ENCODE peak calls at places on chromosome 13, in four cellular contexts. One of them, this sample, is unnamed.

GRCh38 chr13:66076417-66076816 is 1153.7 kb downstream of the PCDH9 start:
- DNase-seq in endothelial cell of umbilical vein: no peak
- DNase-seq in HCT116: no peak
- DNase-seq in upper lobe of left lung: no peak
- DNase-seq in this sample: no peak

GRCh38 chr13:24396821-24397220 is 87.4 kb downstream of the C1QTNF9 start:
- DNase-seq in upper lobe of left lung: no peak
- DNase-seq in HCT116: no peak
- DNase-seq in endothelial cell of umbilical vein: no peak
- DNase-seq in this sample: no peak

GRCh38 chr13:111505175-111505777 is 184.8 kb downstream of the TEX29 start:
- DNase-seq in upper lobe of left lung: no peak
- DNase-seq in endothelial cell of umbilical vein: no peak
- DNase-seq in HCT116: peak; percentile 33
- DNase-seq in this sample: peak; percentile 25

GRCh38 chr13:77637583-77637982 is 59.9 kb upstream of the SLAIN1 start:
- DNase-seq in endothelial cell of umbilical vein: no peak
- DNase-seq in HCT116: no peak
- DNase-seq in upper lobe of left lung: no peak
- DNase-seq in this sample: no peak

GRCh38 chr13:105464249-105464648 is 1071.2 kb downstream of the EFNB2 start:
- DNase-seq in HCT116: no peak
- DNase-seq in endothelial cell of umbilical vein: no peak
- DNase-seq in upper lobe of left lung: no peak
- DNase-seq in this sample: no peak

GRCh38 chr13:109412232-109412935 is 374.0 kb downstream of the IRS2 start:
- DNase-seq in upper lobe of left lung: peak; percentile 48
- DNase-seq in endothelial cell of umbilical vein: peak; percentile 5
- DNase-seq in HCT116: peak; percentile 18
- DNase-seq in this sample: peak; percentile 34

GRCh38 chr13:23160241-23161175 is 20.3 kb upstream of the SGCG start:
- DNase-seq in endothelial cell of umbilical vein: no peak
- DNase-seq in upper lobe of left lung: peak; percentile 85
- DNase-seq in HCT116: no peak
- DNase-seq in this sample: no peak

GRCh38 chr13:21670006-21670882 is 629 bp upstream of the FGF9 start:
- DNase-seq in upper lobe of left lung: peak; percentile 90
- DNase-seq in endothelial cell of umbilical vein: peak; percentile 54
- DNase-seq in HCT116: no peak
- DNase-seq in this sample: peak; percentile 48

GRCh38 chr13:23852351-23852750 is 36.8 kb downstream of the MIPEP start:
- DNase-seq in upper lobe of left lung: no peak
- DNase-seq in HCT116: no peak
- DNase-seq in endothelial cell of umbilical vein: no peak
- DNase-seq in this sample: no peak

GRCh38 chr13:44244288-44244687 is 129.3 kb upstream of the SERP2 start:
- DNase-seq in endothelial cell of umbilical vein: no peak
- DNase-seq in upper lobe of left lung: no peak
- DNase-seq in HCT116: peak; percentile 70
- DNase-seq in this sample: no peak

DNA sequence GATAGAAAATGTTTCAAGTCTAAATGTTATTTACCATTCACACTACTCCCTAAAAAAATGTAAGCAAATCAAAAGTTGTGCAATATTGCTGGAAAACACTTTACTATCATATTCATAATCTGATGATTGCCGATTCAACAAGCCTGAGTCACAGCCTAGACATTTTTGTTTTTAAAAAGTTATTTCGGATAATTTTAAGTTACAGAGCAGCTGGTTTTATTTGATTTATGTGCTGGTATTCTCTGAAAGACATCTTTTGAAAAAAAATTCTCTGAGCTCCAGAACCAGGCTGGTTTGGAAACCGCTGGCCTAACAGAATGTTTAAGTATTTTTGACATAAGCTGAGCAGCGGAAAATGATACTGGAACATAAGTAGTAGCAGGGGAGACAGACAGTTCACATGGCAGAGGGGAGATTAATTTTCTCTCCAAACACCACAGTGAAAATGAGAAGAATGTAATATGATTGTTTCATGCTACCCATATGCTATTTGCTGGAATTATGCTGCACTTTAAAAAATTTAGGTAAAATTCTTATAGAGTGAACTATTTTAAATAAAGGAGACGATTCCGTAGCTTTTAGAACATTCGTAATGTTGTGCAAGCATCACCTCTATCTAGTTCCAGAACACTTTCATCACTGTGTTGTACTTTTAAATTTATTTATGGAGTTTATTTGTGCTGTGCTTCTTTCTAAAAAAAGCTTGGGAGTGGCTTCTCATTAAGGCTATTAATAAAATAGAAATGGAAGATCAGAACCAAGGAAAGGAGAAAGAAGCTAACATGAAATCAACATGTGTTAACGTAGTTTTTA is 36.0 kb downstream of the TBC1D4 start:
- DNase-seq in HCT116: no peak
- DNase-seq in endothelial cell of umbilical vein: no peak
- DNase-seq in upper lobe of left lung: no peak
- DNase-seq in this sample: no peak
- H3K27ac ChIP-seq in HCT116: no peak overlapping the region
- H3K27ac ChIP-seq in endothelial cell of umbilical vein: no peak overlapping the region
- H3K27ac ChIP-seq in upper lobe of left lung: no peak overlapping the region
- H3K27ac ChIP-seq in this sample: no peak overlapping the region

DNA sequence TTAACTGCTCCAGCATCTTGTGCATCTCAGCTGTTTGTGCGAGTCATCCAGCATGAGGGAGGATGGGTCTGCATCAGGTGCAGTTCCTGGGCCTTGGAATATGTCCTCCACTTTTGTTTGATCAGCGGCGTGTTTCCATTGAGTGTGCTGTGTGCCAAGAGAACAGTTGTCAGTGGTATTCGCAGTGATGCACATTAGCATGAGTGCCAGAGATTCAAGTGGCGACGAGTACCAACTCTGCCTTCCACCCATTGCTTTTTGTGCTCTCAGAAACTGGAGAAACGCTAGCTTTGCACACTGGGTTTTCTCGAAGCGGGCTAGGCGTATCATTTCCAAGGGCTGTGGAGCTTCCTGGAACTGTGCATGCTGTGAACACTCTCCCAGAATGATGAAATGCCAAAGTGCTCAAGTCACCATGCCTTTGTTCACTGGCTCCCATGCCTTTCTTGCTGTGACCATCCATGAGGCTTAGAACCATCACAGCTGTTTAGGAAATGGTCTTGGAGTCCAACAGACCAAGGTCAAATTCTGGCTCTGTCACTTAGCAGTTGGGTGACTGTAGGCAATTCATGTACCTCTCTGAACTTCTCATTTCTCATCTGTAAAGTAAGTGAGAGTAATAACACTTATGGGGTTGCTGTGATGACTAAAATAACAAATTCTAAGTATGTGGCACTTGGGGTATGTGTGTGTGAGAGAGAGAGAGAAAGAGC is 18.4 kb downstream of the LRCH1 start:
- DNase-seq in endothelial cell of umbilical vein: no peak
- DNase-seq in HCT116: no peak
- DNase-seq in upper lobe of left lung: no peak
- DNase-seq in this sample: no peak
- H3K27me3 ChIP-seq in endothelial cell of umbilical vein: no peaks in the 10 kb centered on the region
- H3K27me3 ChIP-seq in HCT116: no peaks in the 10 kb centered on the region
- H3K27me3 ChIP-seq in upper lobe of left lung: no peaks in the 10 kb centered on the region
- H3K27me3 ChIP-seq in this sample: no peaks in the 10 kb centered on the region

GRCh38 chr13:55577082-55577846 is 1563.5 kb upstream of the PRR20A start:
- DNase-seq in upper lobe of left lung: no peak
- DNase-seq in endothelial cell of umbilical vein: no peak
- DNase-seq in HCT116: no peak
- DNase-seq in this sample: no peak
- TF ChIP-seq POLR2AphosphoS5 in upper lobe of left lung: no peak
- TF ChIP-seq POLR2AphosphoS5 in endothelial cell of umbilical vein: no peak
- TF ChIP-seq POLR2AphosphoS5 in HCT116: no peak
- TF ChIP-seq POLR2AphosphoS5 in this sample: no peak

GRCh38 chr13:76025392-76025791 is 389.3 kb downstream of the LMO7 start:
- DNase-seq in upper lobe of left lung: no peak
- DNase-seq in HCT116: no peak
- DNase-seq in endothelial cell of umbilical vein: no peak
- DNase-seq in this sample: no peak
- H3K27ac ChIP-seq in upper lobe of left lung: no peak overlapping the region
- H3K27ac ChIP-seq in HCT116: no peak overlapping the region
- H3K27ac ChIP-seq in endothelial cell of umbilical vein: no peak overlapping the region
- H3K27ac ChIP-seq in this sample: no peak overlapping the region

DNA sequence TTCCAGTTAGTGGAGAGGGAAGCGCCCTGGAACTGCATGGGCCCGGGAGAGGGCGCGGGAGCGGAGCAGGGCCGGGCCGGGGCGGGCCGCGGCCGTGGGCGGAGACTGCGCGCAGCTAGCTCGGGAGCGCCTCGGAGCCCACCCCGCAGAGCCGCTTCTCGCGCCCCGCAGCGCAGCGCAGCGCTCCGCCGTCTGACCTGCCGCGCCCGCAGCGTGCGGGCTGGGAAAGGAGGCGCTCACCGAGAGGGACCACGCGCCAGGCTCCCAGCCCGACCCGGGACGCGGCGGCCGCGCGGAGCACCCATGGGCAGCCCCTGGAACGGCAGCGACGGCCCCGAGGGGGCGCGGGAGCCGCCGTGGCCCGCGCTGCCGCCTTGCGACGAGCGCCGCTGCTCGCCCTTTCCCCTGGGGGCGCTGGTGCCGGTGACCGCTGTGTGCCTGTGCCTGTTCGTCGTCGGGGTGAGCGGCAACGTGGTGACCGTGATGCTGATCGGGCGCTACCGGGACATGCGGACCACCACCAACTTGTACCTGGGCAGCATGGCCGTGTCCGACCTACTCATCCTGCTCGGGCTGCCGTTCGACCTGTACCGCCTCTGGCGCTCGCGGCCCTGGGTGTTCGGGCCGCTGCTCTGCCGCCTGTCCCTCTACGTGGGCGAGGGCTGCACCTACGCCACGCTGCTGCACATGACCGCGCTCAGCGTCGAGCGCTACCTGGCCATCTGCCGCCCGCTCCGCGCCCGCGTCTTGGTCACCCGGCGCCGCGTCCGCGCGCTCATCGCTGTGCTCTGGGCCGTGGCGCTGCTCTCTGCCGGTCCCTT is at the start of gene MLNR:
- DNase-seq in upper lobe of left lung: peak; percentile 88
- DNase-seq in endothelial cell of umbilical vein: peak; percentile 14
- DNase-seq in HCT116: no peak
- DNase-seq in this sample: no peak
- H3K27me3 ChIP-seq in upper lobe of left lung: no peaks in the 10 kb centered on the region
- H3K27me3 ChIP-seq in endothelial cell of umbilical vein: peaks cover 73% of the 10 kb centered on the region
- H3K27me3 ChIP-seq in HCT116: no peaks in the 10 kb centered on the region
- H3K27me3 ChIP-seq in this sample: peaks cover 4% of the 10 kb centered on the region

GRCh38 chr13:114099191-114099590 is 33.2 kb downstream of the RASA3 start:
- DNase-seq in HCT116: peak; percentile 45
- DNase-seq in upper lobe of left lung: peak; percentile 62
- DNase-seq in endothelial cell of umbilical vein: no peak
- DNase-seq in this sample: no peak
- TF ChIP-seq POLR2AphosphoS5 in HCT116: no peak
- TF ChIP-seq POLR2AphosphoS5 in upper lobe of left lung: no peak
- TF ChIP-seq POLR2AphosphoS5 in endothelial cell of umbilical vein: no peak
- TF ChIP-seq POLR2AphosphoS5 in this sample: peak; percentile 68

GRCh38 chr13:96091164-96091931 is 1.4 kb downstream of the HS6ST3 start:
- DNase-seq in upper lobe of left lung: peak; percentile 60
- DNase-seq in HCT116: no peak
- DNase-seq in endothelial cell of umbilical vein: peak; percentile 12
- DNase-seq in this sample: peak; percentile 33
- H3K27ac ChIP-seq in upper lobe of left lung: no peak overlapping the region
- H3K27ac ChIP-seq in HCT116: no peak overlapping the region
- H3K27ac ChIP-seq in endothelial cell of umbilical vein: no peak overlapping the region
- H3K27ac ChIP-seq in this sample: peak overlapping the region; percentile 8

GRCh38 chr13:106911020-106911419 is 343.1 kb upstream of the ARGLU1 start:
- DNase-seq in upper lobe of left lung: no peak
- DNase-seq in HCT116: no peak
- DNase-seq in endothelial cell of umbilical vein: no peak
- DNase-seq in this sample: no peak

GRCh38 chr13:106911602-106912001 is 343.7 kb upstream of the ARGLU1 start:
- DNase-seq in endothelial cell of umbilical vein: no peak
- DNase-seq in HCT116: no peak
- DNase-seq in upper lobe of left lung: no peak
- DNase-seq in this sample: no peak

GRCh38 chr13:106906431-106906996 is 338.6 kb upstream of the ARGLU1 start:
- DNase-seq in HCT116: no peak
- DNase-seq in endothelial cell of umbilical vein: no peak
- DNase-seq in upper lobe of left lung: peak; percentile 50
- DNase-seq in this sample: no peak

GRCh38 chr13:106905380-106906259 is 337.7 kb upstream of the ARGLU1 start:
- DNase-seq in upper lobe of left lung: peak; percentile 15
- DNase-seq in HCT116: no peak
- DNase-seq in endothelial cell of umbilical vein: no peak
- DNase-seq in this sample: no peak
- H3K27me3 ChIP-seq in upper lobe of left lung: no peaks in the 10 kb centered on the region
- H3K27me3 ChIP-seq in HCT116: peaks cover 17% of the 10 kb centered on the region
- H3K27me3 ChIP-seq in endothelial cell of umbilical vein: peaks cover 21% of the 10 kb centered on the region
- H3K27me3 ChIP-seq in this sample: no peaks in the 10 kb centered on the region